ENCODE peak calls at places on chromosome 11, in four cellular contexts. E, Z, K and J are unnamed samples.

GRCh38 chr11:44539971-44540370 is 25.5 kb upstream of the CD82 start:
- DNase-seq in E (no peak), Z (no peak), K (no peak), J (no peak)

GRCh38 chr11:2882681-2883110 is 2.9 kb downstream of the CDKN1C start:
- DNase-seq in E (no peak), Z (no peak), K (peak), J (no peak)

GRCh38 chr11:9399466-9399865 is 15.0 kb downstream of the IPO7 start:
- DNase-seq in E (no peak), Z (no peak), K (no peak), J (no peak)

GRCh38 chr11:85348945-85349344 is 278.2 kb downstream of the DLG2 start:
- DNase-seq in E (no peak), Z (no peak), K (no peak), J (no peak)

GRCh38 chr11:85767277-85767676 is 43.7 kb downstream of the SYTL2 start:
- DNase-seq in E (no peak), Z (no peak), K (no peak), J (no peak)

GRCh38 chr11:27656320-27656719 is 43.9 kb downstream of the BDNF start:
- DNase-seq in E (no peak), Z (no peak), K (no peak), J (no peak)

GRCh38 chr11:69339916-69340565 is 46.1 kb downstream of the MYEOV start:
- DNase-seq in E (no peak), Z (no peak), K (no peak), J (no peak)

GRCh38 chr11:130390071-130390758 is 38.2 kb downstream of the ADAMTS8 start:
- DNase-seq in E (no peak), Z (no peak), K (peak), J (no peak)

GRCh38 chr11:134439181-134439580 is 27.1 kb upstream of the B3GAT1 start:
- DNase-seq in E (no peak), Z (no peak), K (peak), J (no peak)

GRCh38 chr11:44248109-44248508 is 61.8 kb downstream of the ALX4 start:
- DNase-seq in E (no peak), Z (no peak), K (no peak), J (no peak)

GRCh38 chr11:31865606-31866300 is 54.6 kb upstream of the PAX6 start:
- DNase-seq in E (no peak), Z (no peak), K (no peak), J (no peak)

GRCh38 chr11:44556735-44557409 is 8.6 kb upstream of the CD82 start:
- DNase-seq in E (peak), Z (peak), K (peak), J (no peak)

GRCh38 chr11:103927535-103927934 is 108.9 kb upstream of the DDI1 start:
- DNase-seq in E (no peak), Z (no peak), K (no peak), J (no peak)

GRCh38 chr11:67031791-67032561 is 9.0 kb downstream of the SYT12 start:
- DNase-seq in E (no peak), Z (no peak), K (no peak), J (no peak)

GRCh38 chr11:11416917-11417316 is 63.9 kb upstream of the CSNK2A3 start:
- DNase-seq in E (no peak), Z (no peak), K (no peak), J (no peak)
- H3K27ac ChIP-seq in E (no peak), Z (no peak), K (no peak), J (no peak)

DNA sequence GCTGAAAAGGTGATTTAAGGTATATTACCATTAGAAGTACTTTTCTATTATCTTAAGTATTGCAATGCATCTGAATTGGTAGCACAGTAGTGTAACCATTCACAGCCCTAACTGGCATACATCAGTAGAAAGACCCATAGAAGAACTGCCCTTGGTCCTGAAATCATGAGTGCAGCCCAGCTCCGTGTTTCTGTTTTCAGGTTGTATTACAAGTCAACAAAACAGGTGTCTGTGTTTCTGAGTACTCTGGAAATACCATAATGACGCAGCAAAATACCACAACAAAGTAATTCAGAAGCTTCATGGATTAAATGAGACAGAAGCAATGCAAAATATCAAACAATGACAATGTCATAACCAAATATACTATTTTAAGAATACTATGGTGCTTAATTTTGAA is 226.3 kb downstream of the OPCML start:
- DNase-seq in E (no peak), Z (no peak), K (no peak), J (no peak)
- H3K27ac ChIP-seq in E (no peak), Z (no peak), K (no peak), J (no peak)

GRCh38 chr11:34348919-34349318 is 8.9 kb downstream of the ABTB2 start:
- DNase-seq in E (no peak), Z (no peak), K (no peak), J (no peak)
- H3K27ac ChIP-seq in E (no peak), Z (peak), K (no peak), J (no peak)

DNA sequence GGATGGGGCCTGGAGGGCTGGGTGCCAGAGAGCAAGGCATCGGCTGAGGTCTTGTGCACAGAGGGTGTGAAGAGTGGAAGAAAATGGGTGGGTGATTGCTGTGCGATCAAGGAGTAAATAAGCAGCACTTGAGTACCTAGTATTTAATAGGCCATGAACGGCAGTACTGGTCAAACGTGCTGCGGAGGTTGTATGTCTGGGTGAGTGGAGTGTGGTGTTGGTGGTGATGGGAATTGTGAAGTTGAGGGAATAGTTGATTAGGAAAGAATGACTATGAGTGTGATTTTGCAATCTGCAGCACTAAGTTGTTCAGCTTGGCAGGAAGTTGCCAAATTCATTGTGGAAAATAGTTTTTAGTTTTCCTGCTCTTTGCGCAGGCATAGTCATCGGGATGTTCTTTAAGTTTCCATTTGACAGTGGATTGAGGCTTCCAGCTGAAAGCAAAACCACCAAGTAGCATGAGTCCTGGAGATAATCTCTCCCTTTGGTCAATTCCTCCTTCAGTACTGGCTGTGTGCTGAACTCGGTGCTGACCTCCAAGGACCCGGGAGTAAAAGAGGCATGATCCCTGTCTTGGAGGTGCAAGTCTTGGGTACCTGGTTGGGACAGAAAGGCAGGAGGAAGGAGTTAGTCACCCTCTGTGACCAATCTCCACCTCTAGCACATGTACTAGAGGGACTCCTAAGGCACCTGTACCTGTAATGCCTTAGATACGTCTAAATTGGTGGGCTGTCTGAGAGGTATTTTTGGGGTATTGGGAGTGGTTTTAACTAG is 2.1 kb downstream of the PANX1 start:
- DNase-seq in E (no peak), Z (no peak), K (no peak), J (no peak)
- H3K27ac ChIP-seq in E (peak), Z (peak), K (no peak), J (peak)

GRCh38 chr11:57427692-57428082 is 766 bp upstream of the SLC43A3 start:
- DNase-seq in E (peak), Z (peak), K (no peak), J (no peak)
- H3K27ac ChIP-seq in E (peak), Z (peak), K (no peak), J (peak)

GRCh38 chr11:92325416-92325815 is 100.8 kb downstream of the FAT3 start:
- DNase-seq in E (no peak), Z (no peak), K (no peak), J (no peak)

GRCh38 chr11:92324890-92325289 is 100.3 kb downstream of the FAT3 start:
- DNase-seq in E (no peak), Z (no peak), K (no peak), J (no peak)

GRCh38 chr11:92316410-92316809 is 91.8 kb downstream of the FAT3 start:
- DNase-seq in E (no peak), Z (no peak), K (no peak), J (no peak)

GRCh38 chr11:92317222-92317621 is 92.6 kb downstream of the FAT3 start:
- DNase-seq in E (no peak), Z (no peak), K (no peak), J (no peak)

GRCh38 chr11:92322225-92322624 is 97.6 kb downstream of the FAT3 start:
- DNase-seq in E (no peak), Z (no peak), K (no peak), J (no peak)
- H3K27ac ChIP-seq in E (no peak), Z (no peak), K (no peak), J (no peak)